ENCODE peak calls at places on chromosomes 3 and 15, in six cellular contexts. One of them, this sample, is unnamed. For H3K27me3, the result is how much of the 10 kb centered on the place peaks cover.

GRCh38 chr15:77530576-77530975 is 102.1 kb downstream of the LINGO1 start:
- DNase-seq in cardiac muscle cell: no peak
- DNase-seq in colonic mucosa: no peak
- DNase-seq in upper lobe of right lung: peak
- DNase-seq in left lung: peak
- DNase-seq in H1: no peak
- DNase-seq in this sample: no peak

GRCh38 chr3:162719684-162720341 is 1223.2 kb downstream of the OTOL1 start:
- DNase-seq in upper lobe of right lung: no peak
- DNase-seq in colonic mucosa: no peak
- DNase-seq in cardiac muscle cell: peak
- DNase-seq in H1: no peak
- DNase-seq in left lung: no peak
- DNase-seq in this sample: peak

GRCh38 chr3:69121950-69122349 is 445 bp downstream of the LMOD3 start:
- DNase-seq in cardiac muscle cell: no peak
- DNase-seq in upper lobe of right lung: no peak
- DNase-seq in H1: no peak
- DNase-seq in colonic mucosa: no peak
- DNase-seq in left lung: no peak
- DNase-seq in this sample: no peak

GRCh38 chr3:15492847-15493360 is 28.6 kb downstream of the COLQ start:
- DNase-seq in cardiac muscle cell: no peak
- DNase-seq in upper lobe of right lung: no peak
- DNase-seq in H1: no peak
- DNase-seq in colonic mucosa: no peak
- DNase-seq in left lung: no peak
- DNase-seq in this sample: no peak

GRCh38 chr3:15327941-15328340 is 4.4 kb downstream of the SH3BP5 start:
- DNase-seq in H1: no peak
- DNase-seq in colonic mucosa: no peak
- DNase-seq in left lung: no peak
- DNase-seq in upper lobe of right lung: no peak
- DNase-seq in cardiac muscle cell: no peak
- DNase-seq in this sample: no peak

GRCh38 chr3:36451816-36452215 is 71.5 kb downstream of the STAC start:
- DNase-seq in cardiac muscle cell: no peak
- DNase-seq in colonic mucosa: no peak
- DNase-seq in H1: no peak
- DNase-seq in left lung: no peak
- DNase-seq in upper lobe of right lung: no peak
- DNase-seq in this sample: no peak

GRCh38 chr3:9820944-9821343 is 10.9 kb downstream of the TTLL3 start:
- DNase-seq in left lung: no peak
- DNase-seq in H1: no peak
- DNase-seq in cardiac muscle cell: peak
- DNase-seq in upper lobe of right lung: no peak
- DNase-seq in colonic mucosa: no peak
- DNase-seq in this sample: no peak

GRCh38 chr3:71931930-71932329 is 147.0 kb upstream of the PROK2 start:
- DNase-seq in colonic mucosa: no peak
- DNase-seq in upper lobe of right lung: no peak
- DNase-seq in left lung: no peak
- DNase-seq in cardiac muscle cell: no peak
- DNase-seq in H1: no peak
- DNase-seq in this sample: no peak

GRCh38 chr3:138289701-138290100 is 40.0 kb downstream of the NME9 start:
- DNase-seq in upper lobe of right lung: no peak
- DNase-seq in colonic mucosa: no peak
- DNase-seq in left lung: no peak
- DNase-seq in H1: no peak
- DNase-seq in cardiac muscle cell: no peak
- DNase-seq in this sample: no peak

GRCh38 chr3:42264399-42265058 is 1.5 kb downstream of the CCK start:
- DNase-seq in H1: peak
- DNase-seq in left lung: peak
- DNase-seq in cardiac muscle cell: peak
- DNase-seq in upper lobe of right lung: peak
- DNase-seq in colonic mucosa: peak
- DNase-seq in this sample: no peak

GRCh38 chr15:75672646-75673425 is 25.1 kb downstream of the SNX33 start:
- DNase-seq in left lung: no peak
- DNase-seq in cardiac muscle cell: peak
- DNase-seq in H1: no peak
- DNase-seq in colonic mucosa: no peak
- DNase-seq in upper lobe of right lung: no peak
- DNase-seq in this sample: no peak

GRCh38 chr3:15636028-15636709 is 34.6 kb downstream of the BTD start:
- DNase-seq in upper lobe of right lung: no peak
- DNase-seq in cardiac muscle cell: peak
- DNase-seq in H1: no peak
- DNase-seq in left lung: no peak
- DNase-seq in colonic mucosa: no peak
- DNase-seq in this sample: no peak

GRCh38 chr3:185988080-185988815 is 50.4 kb upstream of the TRA2B start:
- DNase-seq in upper lobe of right lung: no peak
- DNase-seq in left lung: no peak
- DNase-seq in H1: no peak
- DNase-seq in colonic mucosa: no peak
- DNase-seq in cardiac muscle cell: no peak
- DNase-seq in this sample: no peak

GRCh38 chr3:126880898-126881297 is 102.0 kb upstream of the PLXNA1 start:
- DNase-seq in upper lobe of right lung: no peak
- DNase-seq in colonic mucosa: no peak
- DNase-seq in left lung: no peak
- DNase-seq in cardiac muscle cell: no peak
- DNase-seq in H1: no peak
- DNase-seq in this sample: no peak

GRCh38 chr15:101105059-101105851 is 146.6 kb downstream of the CHSY1 start:
- DNase-seq in colonic mucosa: no peak
- DNase-seq in cardiac muscle cell: no peak
- DNase-seq in upper lobe of right lung: no peak
- DNase-seq in left lung: no peak
- DNase-seq in H1: no peak
- DNase-seq in this sample: peak

GRCh38 chr3:194178128-194178527 is 42.2 kb downstream of the HES1 start:
- DNase-seq in H1: no peak
- DNase-seq in upper lobe of right lung: no peak
- DNase-seq in cardiac muscle cell: no peak
- DNase-seq in left lung: no peak
- DNase-seq in colonic mucosa: no peak
- DNase-seq in this sample: no peak

GRCh38 chr3:12541625-12542024 is 3.7 kb downstream of the MKRN2OS start:
- DNase-seq in left lung: no peak
- DNase-seq in colonic mucosa: no peak
- DNase-seq in cardiac muscle cell: no peak
- DNase-seq in upper lobe of right lung: no peak
- DNase-seq in H1: no peak
- DNase-seq in this sample: no peak

GRCh38 chr3:100815583-100815982 is 106.3 kb downstream of the TFG start:
- DNase-seq in left lung: no peak
- DNase-seq in colonic mucosa: no peak
- DNase-seq in H1: no peak
- DNase-seq in upper lobe of right lung: no peak
- DNase-seq in cardiac muscle cell: no peak
- DNase-seq in this sample: no peak

GRCh38 chr3:183270344-183270743 is 17.3 kb downstream of the B3GNT5 start:
- DNase-seq in cardiac muscle cell: no peak
- DNase-seq in upper lobe of right lung: no peak
- DNase-seq in H1: no peak
- DNase-seq in left lung: no peak
- DNase-seq in colonic mucosa: no peak
- DNase-seq in this sample: no peak

GRCh38 chr3:190345027-190345821 is 23.0 kb upstream of the CLDN1 start:
- DNase-seq in colonic mucosa: no peak
- DNase-seq in left lung: no peak
- DNase-seq in H1: no peak
- DNase-seq in cardiac muscle cell: peak
- DNase-seq in upper lobe of right lung: no peak
- DNase-seq in this sample: peak

GRCh38 chr3:126390201-126390600 is 4.5 kb upstream of the CFAP100 start:
- DNase-seq in cardiac muscle cell: no peak
- DNase-seq in H1: no peak
- DNase-seq in upper lobe of right lung: no peak
- DNase-seq in colonic mucosa: no peak
- DNase-seq in left lung: peak
- DNase-seq in this sample: no peak

GRCh38 chr3:193211984-193212383 is 29.0 kb upstream of the PLAAT1 start:
- DNase-seq in cardiac muscle cell: no peak
- DNase-seq in H1: no peak
- DNase-seq in colonic mucosa: no peak
- DNase-seq in upper lobe of right lung: no peak
- DNase-seq in left lung: no peak
- DNase-seq in this sample: no peak

GRCh38 chr3:109943181-109943580 is 605.8 kb upstream of the DPPA4 start:
- DNase-seq in colonic mucosa: no peak
- DNase-seq in left lung: no peak
- DNase-seq in upper lobe of right lung: no peak
- DNase-seq in cardiac muscle cell: no peak
- DNase-seq in H1: no peak
- DNase-seq in this sample: no peak

GRCh38 chr15:71443538-71443937 is 328.3 kb downstream of the THSD4 start:
- DNase-seq in upper lobe of right lung: peak
- DNase-seq in H1: peak
- DNase-seq in colonic mucosa: peak
- DNase-seq in left lung: peak
- DNase-seq in cardiac muscle cell: peak
- DNase-seq in this sample: no peak

DNA sequence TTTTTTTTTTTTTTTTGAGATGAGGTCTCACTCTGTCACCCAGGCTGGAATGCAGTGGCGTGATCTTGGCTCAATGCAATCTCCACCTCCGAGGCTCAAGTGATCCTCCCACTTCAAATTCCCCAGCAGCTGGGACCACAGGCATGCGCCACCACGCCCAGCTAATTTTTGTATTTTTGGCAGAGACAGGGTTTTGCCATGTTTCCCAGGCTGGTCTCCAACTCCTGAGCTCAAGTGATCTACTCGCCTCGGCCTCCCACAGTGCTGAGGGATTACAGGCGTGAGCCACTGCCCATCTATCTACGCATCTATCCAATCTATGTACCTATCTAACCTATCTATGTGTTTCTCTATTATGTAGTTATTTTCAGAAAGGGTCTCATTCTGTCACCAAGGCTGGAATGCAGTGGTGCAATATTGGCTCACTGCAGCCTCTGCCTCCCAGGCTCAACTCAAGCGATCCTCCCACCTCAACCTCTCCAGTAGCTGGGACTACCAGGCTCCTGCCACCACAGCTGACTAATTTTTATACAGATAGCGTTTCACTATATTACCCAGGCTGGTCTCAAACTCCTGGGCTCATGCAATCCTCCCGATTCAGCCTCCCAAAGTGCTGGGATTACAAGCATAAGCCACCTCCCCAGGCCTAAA is 20.2 kb upstream of the GPX1 start:
- DNase-seq in H1: no peak
- DNase-seq in left lung: peak
- DNase-seq in cardiac muscle cell: peak
- DNase-seq in upper lobe of right lung: peak
- DNase-seq in colonic mucosa: no peak
- DNase-seq in this sample: peak
- H3K27ac ChIP-seq in H1: no peak
- H3K27ac ChIP-seq in left lung: no peak
- H3K27ac ChIP-seq in cardiac muscle cell: peak
- H3K27ac ChIP-seq in upper lobe of right lung: peak
- H3K27ac ChIP-seq in colonic mucosa: no peak
- H3K27ac ChIP-seq in this sample: peak

DNA sequence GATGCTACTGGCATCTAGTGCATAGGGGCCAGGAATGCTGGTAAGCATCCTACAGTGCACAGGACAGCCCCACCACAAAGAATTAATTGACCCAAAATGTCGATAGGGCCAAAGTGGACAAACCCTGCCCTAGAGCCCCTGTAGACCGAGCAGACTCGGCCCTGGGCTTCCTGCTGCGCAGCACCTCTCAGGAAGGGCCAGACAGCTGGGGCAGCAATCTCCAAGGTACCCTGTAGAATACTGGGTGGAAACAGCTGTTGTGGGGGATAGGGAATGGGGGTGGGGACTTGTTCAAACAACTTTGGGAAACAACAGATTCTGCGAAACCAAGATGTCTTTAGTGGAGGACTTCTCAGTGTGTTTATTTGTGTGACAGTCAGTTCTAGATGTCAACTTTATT is 67.1 kb downstream of the MRPL46 start:
- DNase-seq in upper lobe of right lung: no peak
- DNase-seq in H1: no peak
- DNase-seq in colonic mucosa: no peak
- DNase-seq in cardiac muscle cell: no peak
- DNase-seq in left lung: no peak
- DNase-seq in this sample: no peak
- H3K27me3 ChIP-seq in upper lobe of right lung: under half
- H3K27me3 ChIP-seq in H1: under half
- H3K27me3 ChIP-seq in colonic mucosa: under half
- H3K27me3 ChIP-seq in cardiac muscle cell: under half
- H3K27me3 ChIP-seq in left lung: under half
- H3K27me3 ChIP-seq in this sample: under half

GRCh38 chr3:118641608-118642007 is 393.0 kb downstream of the IGSF11 start:
- DNase-seq in upper lobe of right lung: no peak
- DNase-seq in left lung: no peak
- DNase-seq in colonic mucosa: no peak
- DNase-seq in H1: peak
- DNase-seq in cardiac muscle cell: no peak
- DNase-seq in this sample: peak
- TF ChIP-seq CTCF in upper lobe of right lung: no peak
- TF ChIP-seq CTCF in left lung: no peak
- TF ChIP-seq CTCF in colonic mucosa: no peak
- TF ChIP-seq CTCF in H1: no peak
- TF ChIP-seq CTCF in cardiac muscle cell: no peak
- TF ChIP-seq CTCF in this sample: no peak

GRCh38 chr3:124856687-124857086 is 30.5 kb downstream of the ITGB5 start:
- DNase-seq in left lung: no peak
- DNase-seq in upper lobe of right lung: no peak
- DNase-seq in colonic mucosa: no peak
- DNase-seq in cardiac muscle cell: no peak
- DNase-seq in H1: no peak
- DNase-seq in this sample: no peak

GRCh38 chr3:124861041-124861440 is 26.1 kb downstream of the ITGB5 start:
- DNase-seq in upper lobe of right lung: no peak
- DNase-seq in colonic mucosa: no peak
- DNase-seq in H1: no peak
- DNase-seq in cardiac muscle cell: peak
- DNase-seq in left lung: no peak
- DNase-seq in this sample: no peak

GRCh38 chr3:124860599-124860998 is 26.6 kb downstream of the ITGB5 start:
- DNase-seq in left lung: peak
- DNase-seq in colonic mucosa: peak
- DNase-seq in H1: no peak
- DNase-seq in upper lobe of right lung: no peak
- DNase-seq in cardiac muscle cell: peak
- DNase-seq in this sample: peak

GRCh38 chr3:124859025-124859424 is 28.1 kb downstream of the ITGB5 start:
- DNase-seq in cardiac muscle cell: peak
- DNase-seq in upper lobe of right lung: no peak
- DNase-seq in left lung: no peak
- DNase-seq in colonic mucosa: no peak
- DNase-seq in H1: no peak
- DNase-seq in this sample: no peak

DNA sequence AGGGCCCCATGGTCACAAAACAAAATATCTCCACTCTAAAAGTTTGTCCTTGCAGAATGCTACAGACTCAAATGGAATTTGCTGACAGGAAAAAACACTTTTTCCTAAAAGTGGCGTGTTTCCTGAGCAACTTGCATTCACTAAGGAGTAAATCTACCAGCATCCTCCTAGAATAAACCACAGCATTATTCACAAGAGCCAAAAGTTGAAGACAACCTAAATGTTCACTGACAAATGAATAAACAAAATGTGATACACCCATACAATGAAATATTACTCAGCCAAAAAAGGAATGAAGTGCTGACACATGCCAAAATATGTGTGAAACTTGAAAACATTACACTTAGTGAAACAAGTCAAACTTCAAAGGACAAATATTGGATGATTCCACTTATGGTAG is 28.9 kb downstream of the ITGB5 start:
- DNase-seq in H1: no peak
- DNase-seq in left lung: no peak
- DNase-seq in colonic mucosa: no peak
- DNase-seq in cardiac muscle cell: peak
- DNase-seq in upper lobe of right lung: no peak
- DNase-seq in this sample: no peak
- H3K27ac ChIP-seq in H1: no peak
- H3K27ac ChIP-seq in left lung: peak
- H3K27ac ChIP-seq in colonic mucosa: no peak
- H3K27ac ChIP-seq in cardiac muscle cell: no peak
- H3K27ac ChIP-seq in upper lobe of right lung: no peak
- H3K27ac ChIP-seq in this sample: no peak

This sample was measured in foreskin keratinocyte.